ENCODE peak calls at places on chromosomes 4 and X, in six cellular contexts. J is A549, H is dorsolateral prefrontal cortex, F is fibroblast of pulmonary artery, E is neural progenitor cell, G is keratinocyte. N is an unnamed sample.

GRCh38 chrX:147646949-147647717 is 264.6 kb upstream of the FMR1 start:
- DNase-seq in J (no peak), H (no peak), F (no peak), E (no peak), G (no peak), N (no peak)

GRCh38 chr4:177008071-177008835 is 215.5 kb upstream of the VEGFC start:
- DNase-seq in J (no peak), H (no peak), F (peak), E (no peak), G (no peak), N (no peak)

GRCh38 chr4:71201817-71202576 is 136.8 kb upstream of the SLC4A4 start:
- DNase-seq in J (no peak), H (no peak), F (no peak), E (no peak), G (no peak), N (no peak)

GRCh38 chr4:184382189-184382846 is 92.0 kb downstream of the IRF2 start:
- DNase-seq in J (no peak), H (no peak), F (no peak), E (no peak), G (no peak), N (no peak)

GRCh38 chrX:54824195-54824594 is 16.6 kb downstream of the MAGED2 start:
- DNase-seq in J (no peak), H (no peak), F (no peak), E (no peak), G (no peak), N (no peak)

GRCh38 chr4:122746485-122746965 is 14.0 kb downstream of the BBS12 start:
- DNase-seq in J (no peak), H (no peak), F (peak), E (no peak), G (no peak), N (no peak)

GRCh38 chrX:65644621-65645287 is 22.7 kb upstream of the MSN start:
- DNase-seq in J (peak), H (peak), F (peak), E (no peak), G (peak), N (peak)

GRCh38 chr4:179417357-179417756 is 1975.1 kb upstream of the AGA start:
- DNase-seq in J (no peak), H (no peak), F (no peak), E (no peak), G (no peak), N (no peak)

GRCh38 chr4:180028682-180029081 is 2214.5 kb upstream of the TENM3 start:
- DNase-seq in J (peak), H (peak), F (peak), E (peak), G (no peak), N (peak)

GRCh38 chr4:52015366-52015765 is 4.8 kb downstream of the LRRC66 start:
- DNase-seq in J (no peak), H (no peak), F (peak), E (peak), G (no peak), N (no peak)

GRCh38 chr4:138727704-138728103 is 287.9 kb upstream of the NOCT start:
- DNase-seq in J (no peak), H (no peak), F (peak), E (no peak), G (no peak), N (no peak)

GRCh38 chr4:121696641-121697461 is at the start of gene ANXA5:
- DNase-seq in J (peak), H (peak), F (peak), E (peak), G (no peak), N (peak)

GRCh38 chrX:54423161-54423888 is 16.9 kb upstream of the TSR2 start:
- DNase-seq in J (no peak), H (no peak), F (peak), E (peak), G (no peak), N (no peak)

GRCh38 chr4:140668111-140668510 is 88.1 kb downstream of the TBC1D9 start:
- DNase-seq in J (no peak), H (no peak), F (no peak), E (no peak), G (no peak), N (no peak)

GRCh38 chrX:103687696-103688191 is 1.2 kb upstream of the MORF4L2 start:
- DNase-seq in J (peak), H (peak), F (peak), E (peak), G (no peak), N (peak)

GRCh38 chr4:74682567-74683359 is 111.6 kb downstream of the BTC start:
- DNase-seq in J (peak), H (no peak), F (peak), E (no peak), G (peak), N (no peak)

GRCh38 chr4:186298034-186298647 is 32.2 kb downstream of the F11 start:
- DNase-seq in J (no peak), H (no peak), F (no peak), E (peak), G (no peak), N (no peak)

GRCh38 chr4:48683784-48684666 is 96.1 kb downstream of the FRYL start:
- DNase-seq in J (no peak), H (no peak), F (no peak), E (no peak), G (no peak), N (no peak)

GRCh38 chr4:81919238-81919637 is 447.5 kb upstream of the RASGEF1B start:
- DNase-seq in J (peak), H (no peak), F (peak), E (peak), G (no peak), N (no peak)

GRCh38 chrX:134761788-134762187 is 103.5 kb upstream of the PLAC1 start:
- DNase-seq in J (peak), H (no peak), F (no peak), E (no peak), G (no peak), N (no peak)

GRCh38 chrX:21946925-21947641 is 6.6 kb downstream of the SMS start:
- DNase-seq in J (no peak), H (no peak), F (peak), E (peak), G (no peak), N (no peak)

GRCh38 chr4:78520808-78521226 is 30.8 kb upstream of the ANXA3 start:
- DNase-seq in J (no peak), H (no peak), F (peak), E (no peak), G (no peak), N (no peak)

GRCh38 chrX:34557733-34558132 is 99.4 kb downstream of the TMEM47 start:
- DNase-seq in J (no peak), H (no peak), F (no peak), E (no peak), G (no peak), N (no peak)

GRCh38 chr4:78544681-78545080 is 6.9 kb upstream of the ANXA3 start:
- DNase-seq in J (no peak), H (no peak), F (no peak), E (no peak), G (no peak), N (no peak)

GRCh38 chrX:1442016-1442665 is 10.6 kb downstream of the ASMTL start:
- DNase-seq in J (no peak), H (no peak), F (no peak), E (no peak), G (no peak), N (peak)

GRCh38 chr4:124903995-124904722 is 191.6 kb upstream of the ANKRD50 start:
- DNase-seq in J (peak), H (no peak), F (peak), E (peak), G (no peak), N (no peak)

GRCh38 chrX:7109838-7110793 is 37.4 kb upstream of the STS start:
- DNase-seq in J (no peak), H (no peak), F (no peak), E (peak), G (no peak), N (no peak)

GRCh38 chr4:22434895-22435294 is 81.0 kb downstream of the ADGRA3 start:
- DNase-seq in J (peak), H (peak), F (peak), E (peak), G (peak), N (no peak)

GRCh38 chr4:41318839-41319530 is 62.3 kb downstream of the UCHL1 start:
- DNase-seq in J (peak), H (no peak), F (no peak), E (no peak), G (no peak), N (no peak)

GRCh38 chr4:8724436-8725070 is 132.0 kb downstream of the CPZ start:
- DNase-seq in J (no peak), H (no peak), F (no peak), E (no peak), G (no peak), N (peak)

GRCh38 chr4:186481998-186482790 is 73.2 kb downstream of the MTNR1A start:
- DNase-seq in J (no peak), H (no peak), F (no peak), E (peak), G (no peak), N (no peak)

GRCh38 chr4:179586460-179586859 is 2144.2 kb upstream of the AGA start:
- DNase-seq in J (no peak), H (no peak), F (no peak), E (no peak), G (no peak), N (no peak)

GRCh38 chr4:127291316-127291715 is 341.4 kb upstream of the INTU start:
- DNase-seq in J (no peak), H (no peak), F (no peak), E (no peak), G (no peak), N (no peak)

GRCh38 chr4:185265942-185266341 is 56.5 kb downstream of the SNX25 start:
- DNase-seq in J (no peak), H (no peak), F (no peak), E (no peak), G (no peak), N (no peak)

GRCh38 chr4:107835409-107835808 is 10.7 kb downstream of the SGMS2 start:
- DNase-seq in J (no peak), H (no peak), F (no peak), E (no peak), G (no peak), N (no peak)

GRCh38 chr4:140901736-140902336 is 145.7 kb upstream of the TBC1D9 start:
- DNase-seq in J (no peak), H (no peak), F (no peak), E (no peak), G (no peak), N (no peak)

GRCh38 chr4:13539047-13539720 is 5.1 kb downstream of the NKX3-2 start:
- DNase-seq in J (no peak), H (no peak), F (no peak), E (peak), G (no peak), N (no peak)

GRCh38 chrX:118730500-118731247 is 3.3 kb downstream of the IL13RA1 start:
- DNase-seq in J (no peak), H (no peak), F (peak), E (no peak), G (peak), N (no peak)

GRCh38 chrX:130851569-130851968 is 51.4 kb downstream of the ENOX2 start:
- DNase-seq in J (no peak), H (no peak), F (no peak), E (no peak), G (no peak), N (no peak)

GRCh38 chr4:1728061-1728980 is 7.0 kb downstream of the TACC3 start:
- DNase-seq in J (no peak), H (no peak), F (no peak), E (no peak), G (no peak), N (peak)
- TF ChIP-seq CTCF in J (no peak), H (no peak), F (no peak), E (no peak), G (no peak), N (no peak)

GRCh38 chrX:116114999-116115398 is 55.5 kb upstream of the AGTR2 start:
- DNase-seq in J (no peak), H (no peak), F (no peak), E (no peak), G (no peak), N (no peak)
- H3K4me3 ChIP-seq in J (no peak), H (no peak), F (no peak), E (no peak), G (no peak), N (no peak)

DNA sequence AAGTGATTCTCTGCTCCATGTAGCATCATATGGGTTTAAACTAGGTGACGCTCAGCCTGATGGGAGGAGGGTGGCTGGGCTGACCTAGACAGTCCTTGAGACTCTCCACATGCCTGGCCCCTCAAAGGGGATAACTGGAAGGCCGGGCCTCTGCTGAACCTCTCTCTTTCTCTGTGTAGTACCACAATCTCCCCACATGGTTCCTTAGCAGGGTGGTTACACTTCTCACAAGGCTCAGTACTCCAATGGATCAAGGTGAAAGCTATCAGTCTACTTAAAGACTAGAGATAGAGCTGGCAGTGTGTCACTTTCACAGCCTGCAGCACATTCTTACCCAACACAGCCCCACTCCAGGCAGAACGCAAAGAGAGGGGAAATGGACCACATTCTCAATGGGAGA is 80.4 kb downstream of the LDB2 start:
- DNase-seq in J (no peak), H (no peak), F (no peak), E (no peak), G (no peak), N (no peak)
- TF ChIP-seq CTCF in J (no peak), H (no peak), F (no peak), E (peak), G (no peak), N (no peak)

GRCh38 chrX:68696267-68696666 is 48.8 kb downstream of the STARD8 start:
- DNase-seq in J (no peak), H (no peak), F (no peak), E (no peak), G (no peak), N (no peak)

GRCh38 chrX:68693481-68694410 is 46.3 kb downstream of the STARD8 start:
- DNase-seq in J (no peak), H (peak), F (peak), E (peak), G (no peak), N (peak)

GRCh38 chrX:68695206-68695845 is 47.9 kb downstream of the STARD8 start:
- DNase-seq in J (no peak), H (no peak), F (no peak), E (no peak), G (no peak), N (no peak)

GRCh38 chrX:68692651-68693050 is 45.2 kb downstream of the STARD8 start:
- DNase-seq in J (no peak), H (no peak), F (no peak), E (no peak), G (no peak), N (no peak)

DNA sequence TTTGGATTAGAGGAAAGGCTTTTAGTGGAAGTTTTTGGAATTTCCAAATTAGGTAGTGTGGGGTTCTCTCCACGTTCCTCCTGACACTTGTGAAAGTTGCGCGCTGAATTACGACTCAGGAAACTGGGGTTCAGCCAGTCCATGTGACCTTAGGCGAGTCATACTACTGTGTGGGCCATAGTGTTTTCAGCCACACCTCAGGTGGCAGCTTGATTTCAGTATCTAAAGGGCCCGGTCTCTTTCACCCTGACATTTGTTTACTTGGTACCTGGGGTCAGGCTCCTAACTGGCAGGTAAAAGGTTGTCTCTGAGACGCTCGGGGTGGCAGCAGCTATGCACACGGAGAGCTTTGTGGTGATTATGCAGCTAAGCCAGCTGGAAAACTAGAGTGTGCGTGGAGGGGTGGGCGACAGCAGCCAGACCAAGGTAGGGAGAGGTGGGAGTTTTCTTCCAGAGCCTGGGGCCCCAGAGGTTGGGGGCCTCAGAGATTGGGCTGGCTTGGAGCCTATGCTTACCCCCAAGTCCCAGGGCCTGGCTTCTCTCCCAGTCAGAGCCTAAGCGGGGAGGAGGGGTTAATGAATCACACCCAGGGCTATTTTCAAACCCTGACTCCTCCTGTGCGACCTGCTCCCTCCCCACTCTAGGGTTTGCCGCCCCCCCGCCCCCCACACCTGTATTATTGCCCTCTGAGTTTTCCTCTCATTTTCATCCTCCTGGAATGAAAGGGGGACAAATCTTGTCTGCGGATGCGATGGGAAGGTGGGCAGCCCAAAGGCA is 47.2 kb downstream of the STARD8 start:
- DNase-seq in J (no peak), H (no peak), F (peak), E (no peak), G (no peak), N (no peak)
- H3K4me3 ChIP-seq in J (no peak), H (peak), F (peak), E (peak), G (no peak), N (peak)

N was measured in lower lobe of right lung.